ENCODE peak calls at places on chromosomes 4 and X, in seven cellular contexts. B is BE2C, A is left ventricle myocardium inferior, Q is uterus, M is mucosa of descending colon, I is GM12878, U is Panc1. X is an unnamed sample.

GRCh38 chr4:153449338-153449737 is 16.8 kb upstream of the TMEM131L start:
- DNase-seq in Q (no peak), U (no peak), B (no peak), I (no peak), A (no peak), M (no peak), X (no peak)

GRCh38 chr4:159446266-159446976 is 343.5 kb downstream of the RAPGEF2 start:
- DNase-seq in Q (peak; percentile 13), A (no peak), U (peak; percentile 41), I (peak; percentile 26), B (peak; percentile 43), M (peak; percentile 27), X (peak; percentile 89)

GRCh38 chrX:38107028-38107427 is 100.7 kb downstream of the SYTL5 start:
- DNase-seq in Q (no peak), U (no peak), M (no peak), B (no peak), I (no peak), A (no peak), X (no peak)

GRCh38 chr4:115537387-115537786 is 424.0 kb upstream of the NDST4 start:
- DNase-seq in M (no peak), U (no peak), B (no peak), Q (no peak), A (no peak), I (no peak), X (peak; percentile 39)

GRCh38 chrX:23792861-23793553 is 10.0 kb downstream of the SAT1 start:
- DNase-seq in M (no peak), U (no peak), A (no peak), Q (no peak), B (no peak), I (no peak), X (no peak)

GRCh38 chr4:106502106-106502699 is 133.6 kb upstream of the GIMD1 start:
- DNase-seq in I (no peak), B (peak; percentile 72), A (peak; percentile 29), U (peak; percentile 10), M (peak; percentile 47), Q (no peak), X (peak; percentile 79)

GRCh38 chrX:19381326-19381725 is 37.6 kb downstream of the PDHA1 start:
- DNase-seq in A (no peak), U (no peak), Q (no peak), M (no peak), I (no peak), B (no peak), X (no peak)

GRCh38 chr4:148415500-148415899 is 26.7 kb downstream of the NR3C2 start:
- DNase-seq in Q (no peak), I (no peak), M (no peak), U (no peak), A (no peak), B (peak; percentile 14), X (peak; percentile 25)

GRCh38 chr4:177410566-177410965 is 31.7 kb downstream of the AGA start:
- DNase-seq in B (no peak), Q (no peak), M (no peak), A (no peak), U (no peak), I (no peak), X (no peak)

GRCh38 chr4:177413656-177414055 is 28.6 kb downstream of the AGA start:
- DNase-seq in I (no peak), U (no peak), A (no peak), Q (no peak), B (no peak), M (no peak), X (no peak)

GRCh38 chr4:177408023-177408422 is 34.2 kb downstream of the AGA start:
- DNase-seq in A (no peak), I (no peak), U (no peak), B (no peak), M (no peak), Q (no peak), X (no peak)

GRCh38 chr4:177413092-177413491 is 29.1 kb downstream of the AGA start:
- DNase-seq in M (no peak), I (no peak), Q (no peak), B (no peak), A (no peak), U (no peak), X (no peak)

DNA sequence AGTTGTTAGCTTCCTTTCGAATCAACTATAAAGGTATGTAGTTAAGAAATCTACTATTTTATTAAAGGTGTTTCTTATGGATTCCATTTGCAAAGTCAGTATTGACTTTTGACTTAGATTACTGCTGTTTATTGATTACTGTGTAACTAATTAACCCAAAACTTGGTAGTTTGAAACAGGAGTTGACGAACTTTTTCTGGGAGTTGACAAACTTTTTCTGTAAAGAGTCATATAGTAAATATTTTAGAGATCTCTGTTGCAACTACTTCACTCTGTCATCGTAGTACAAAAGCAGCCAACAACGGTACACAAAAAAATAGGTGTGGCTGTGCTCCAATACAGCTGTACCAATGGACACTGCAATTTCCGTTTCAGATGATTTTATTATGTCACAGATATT is 30.2 kb downstream of the AGA start:
- DNase-seq in I (no peak), M (no peak), Q (no peak), A (no peak), U (no peak), B (no peak), X (no peak)
- H3K4me3 ChIP-seq in I (no peak overlapping the region), M (no peak overlapping the region), Q (no peak overlapping the region), A (no peak overlapping the region), U (no peak overlapping the region), B (no peak overlapping the region), X (no peak overlapping the region)

GRCh38 chr4:87333267-87333666 is 10.6 kb upstream of the HSD17B13 start:
- DNase-seq in B (no peak), I (no peak), A (no peak), M (no peak), U (no peak), Q (no peak), X (no peak)
- H3K9me3 ChIP-seq in B (peaks cover 4% of the 10 kb centered on the region), I (peaks cover 3% of the 10 kb centered on the region), A (peaks cover 44% of the 10 kb centered on the region), M (peaks cover 9% of the 10 kb centered on the region), U (no peaks in the 10 kb centered on the region), Q (no peaks in the 10 kb centered on the region), X (peaks cover 11% of the 10 kb centered on the region)

DNA sequence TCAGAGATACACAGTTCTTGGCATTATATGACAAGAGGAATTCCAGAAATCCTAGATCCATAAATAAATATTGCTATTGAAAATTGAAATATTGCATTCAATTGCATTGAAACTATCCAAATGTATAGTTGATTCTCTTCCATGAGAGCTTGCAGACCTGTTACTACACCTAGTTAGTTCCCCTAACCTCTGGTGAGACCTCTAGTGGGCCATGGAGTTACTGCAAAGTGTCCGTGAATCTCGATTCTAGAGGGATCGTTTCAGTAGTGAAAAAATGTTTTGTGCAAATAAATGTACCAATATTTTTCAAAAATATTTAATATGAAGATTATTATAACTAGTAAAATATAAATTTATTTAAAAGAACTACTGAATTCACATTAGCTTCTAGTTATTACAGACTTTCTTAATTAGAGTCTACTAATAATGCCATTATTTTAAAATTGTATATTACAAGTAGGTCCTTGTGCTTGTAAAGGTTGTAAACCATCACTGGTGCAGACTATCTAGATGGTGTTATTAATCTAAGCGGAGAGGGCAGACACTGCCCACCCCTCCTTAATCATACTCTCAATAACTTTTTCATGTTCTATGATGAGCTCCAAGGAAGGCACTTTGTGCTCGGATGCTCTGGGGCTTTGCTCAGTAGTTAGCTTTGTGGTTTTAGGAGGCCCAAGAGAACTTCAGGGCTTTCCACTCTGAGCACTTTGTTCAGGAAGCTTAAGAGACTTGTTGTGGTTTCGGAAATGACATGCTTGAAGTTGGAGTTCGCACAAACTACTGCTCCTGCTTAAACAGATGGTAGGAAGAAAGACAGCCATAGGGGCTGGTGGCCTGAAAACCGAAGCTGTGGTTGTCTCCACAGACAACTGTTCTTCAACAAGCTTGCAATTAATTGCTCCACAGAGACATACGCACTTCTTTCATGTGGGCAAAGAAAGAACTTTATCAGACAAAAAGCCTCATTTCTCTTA is 42.8 kb downstream of the IL21 start:
- DNase-seq in Q (no peak), A (no peak), I (no peak), B (peak; percentile 57), U (no peak), M (no peak), X (peak; percentile 72)
- H3K4me3 ChIP-seq in Q (no peak overlapping the region), A (no peak overlapping the region), I (no peak overlapping the region), B (no peak overlapping the region), U (no peak overlapping the region), M (no peak overlapping the region), X (no peak overlapping the region)

DNA sequence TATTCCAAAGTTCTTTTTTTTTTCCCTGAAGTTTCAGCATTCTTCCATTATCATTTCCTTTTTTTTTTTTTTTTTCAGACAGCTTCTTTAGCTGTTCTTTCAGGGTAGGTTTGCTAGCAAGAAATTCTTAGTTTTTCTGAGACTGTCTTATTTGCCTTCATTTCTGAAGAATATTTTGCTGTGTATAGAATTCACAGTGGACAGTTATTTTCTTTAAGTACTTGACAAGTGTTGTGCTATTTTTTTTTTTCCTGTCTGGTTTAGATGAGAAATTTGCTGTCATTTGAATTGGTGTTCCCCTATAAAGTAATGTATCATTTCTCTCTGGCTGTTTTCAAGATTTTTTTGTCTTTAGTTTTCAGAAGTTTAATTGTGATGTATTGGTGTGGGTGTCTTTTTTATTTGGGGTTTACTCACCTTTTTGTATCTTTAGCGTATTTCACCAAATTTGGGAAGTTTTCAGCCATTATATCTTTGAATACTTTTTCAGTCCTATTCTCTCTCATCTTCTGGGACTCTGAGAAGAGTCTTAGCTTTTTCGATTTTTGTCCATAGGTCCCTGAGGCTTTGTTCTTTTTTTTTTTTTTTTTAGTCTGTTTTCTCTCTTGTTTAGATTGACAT is 23.7 kb downstream of the KDM6A start:
- DNase-seq in I (no peak), U (no peak), A (no peak), B (no peak), M (no peak), Q (no peak), X (no peak)
- H3K9me3 ChIP-seq in I (no peaks in the 10 kb centered on the region), U (no peaks in the 10 kb centered on the region), A (peaks cover 16% of the 10 kb centered on the region), B (no peaks in the 10 kb centered on the region), M (no peaks in the 10 kb centered on the region), Q (no peaks in the 10 kb centered on the region), X (peaks cover 4% of the 10 kb centered on the region)